ENCODE peak calls at places on chromosomes 11 and 22, in ten cellular contexts. I is GM19239, R is anterior cingulate cortex, J is Calu3, W is A549, A is heart right ventricle, O is cardiac fibroblast, E is chondrocyte, N is iris pigment epithelial cell, X is heart left ventricle. P is an unnamed sample.

GRCh38 chr22:37189011-37189466 is 992 bp upstream of the C1QTNF6 start:
- DNase-seq in I (no peak), R (no peak), J (peak), W (no peak), A (no peak), O (peak), E (no peak), N (no peak), X (no peak), P (no peak)

GRCh38 chr11:105719073-105719846 is 109.4 kb downstream of the GRIA4 start:
- DNase-seq in I (no peak), R (no peak), J (peak), W (peak), A (no peak), O (no peak), E (no peak), N (peak), X (no peak), P (no peak)

GRCh38 chr11:1220941-1221721 is 1.7 kb upstream of the MUC5B start:
- DNase-seq in I (no peak), R (no peak), J (no peak), W (no peak), A (no peak), O (no peak), E (peak), N (no peak), X (peak), P (no peak)

GRCh38 chr11:74185695-74186094 is 14.6 kb downstream of the PPME1 start:
- DNase-seq in I (no peak), R (no peak), J (no peak), W (no peak), A (no peak), O (no peak), E (no peak), N (peak), X (no peak), P (no peak)

GRCh38 chr11:113896156-113896879 is 8.3 kb upstream of the HTR3B start:
- DNase-seq in I (no peak), R (peak), J (peak), W (peak), A (no peak), O (peak), E (no peak), N (peak), X (no peak), P (peak)

GRCh38 chr11:106996691-106997090 is 21.6 kb downstream of the GUCY1A2 start:
- DNase-seq in I (no peak), R (no peak), J (no peak), W (no peak), A (no peak), O (no peak), E (no peak), N (no peak), X (no peak), P (no peak)

GRCh38 chr22:22450343-22450839 is 58.2 kb downstream of the ZNF280B start:
- DNase-seq in I (peak), R (no peak), J (no peak), W (no peak), A (peak), O (no peak), E (no peak), N (no peak), X (no peak), P (no peak)

GRCh38 chr11:12269104-12269441 is 108.3 kb upstream of the PARVA start:
- DNase-seq in I (no peak), R (no peak), J (no peak), W (no peak), A (no peak), O (peak), E (no peak), N (peak), X (no peak), P (peak)

GRCh38 chr11:863389-864117 is 20.9 kb downstream of the TSPAN4 start:
- DNase-seq in I (no peak), R (no peak), J (no peak), W (no peak), A (no peak), O (no peak), E (no peak), N (no peak), X (no peak), P (no peak)

GRCh38 chr11:10725907-10726253 is 25.2 kb upstream of the CTR9 start:
- DNase-seq in I (no peak), R (no peak), J (no peak), W (no peak), A (no peak), O (no peak), E (no peak), N (no peak), X (no peak), P (no peak)

GRCh38 chr11:11072067-11072466 is 214.2 kb upstream of the ZBED5 start:
- DNase-seq in I (no peak), R (no peak), J (no peak), W (no peak), A (no peak), O (no peak), E (no peak), N (no peak), X (no peak), P (no peak)

GRCh38 chr11:83056204-83056603 is 15.5 kb downstream of the RAB30 start:
- DNase-seq in I (no peak), R (no peak), J (no peak), W (no peak), A (no peak), O (no peak), E (no peak), N (no peak), X (no peak), P (no peak)

GRCh38 chr11:13216019-13217006 is 61.3 kb upstream of the BMAL1 start:
- DNase-seq in I (no peak), R (no peak), J (peak), W (peak), A (no peak), O (peak), E (peak), N (peak), X (peak), P (peak)

GRCh38 chr11:81970886-81971285 is 762.8 kb downstream of the FAM181B start:
- DNase-seq in I (no peak), R (no peak), J (no peak), W (no peak), A (no peak), O (no peak), E (no peak), N (no peak), X (no peak), P (no peak)

GRCh38 chr11:128453444-128454336 is 133.7 kb downstream of the ETS1 start:
- DNase-seq in I (no peak), R (peak), J (no peak), W (no peak), A (peak), O (peak), E (no peak), N (peak), X (no peak), P (no peak)

GRCh38 chr22:32286290-32286840 is 31.2 kb upstream of the SLC5A4 start:
- DNase-seq in I (no peak), R (no peak), J (no peak), W (no peak), A (no peak), O (no peak), E (no peak), N (no peak), X (no peak), P (no peak)

GRCh38 chr22:36331912-36332622 is 55.7 kb downstream of the MYH9 start:
- DNase-seq in I (peak), R (peak), J (peak), W (peak), A (peak), O (peak), E (no peak), N (peak), X (peak), P (peak)

GRCh38 chr11:11407065-11407737 is 54.2 kb upstream of the CSNK2A3 start:
- DNase-seq in I (no peak), R (no peak), J (no peak), W (no peak), A (peak), O (no peak), E (no peak), N (no peak), X (no peak), P (no peak)

GRCh38 chr11:89355649-89356048 is 135.5 kb downstream of the NOX4 start:
- DNase-seq in I (no peak), R (no peak), J (no peak), W (no peak), A (no peak), O (no peak), E (no peak), N (no peak), X (no peak), P (no peak)

GRCh38 chr11:122439911-122440782 is 215.4 kb upstream of the UBASH3B start:
- DNase-seq in I (no peak), R (no peak), J (no peak), W (peak), A (peak), O (peak), E (no peak), N (peak), X (no peak), P (no peak)

GRCh38 chr11:71194702-71195101 is 57.7 kb downstream of the SHANK2 start:
- DNase-seq in I (no peak), R (no peak), J (no peak), W (no peak), A (no peak), O (no peak), E (peak), N (no peak), X (no peak), P (no peak)

GRCh38 chr22:42299586-42300285 is 29.3 kb upstream of the TCF20 start:
- DNase-seq in I (no peak), R (no peak), J (no peak), W (no peak), A (peak), O (no peak), E (no peak), N (no peak), X (no peak), P (no peak)

P was measured in SW 1271.